ENCODE peak calls at places on chromosomes 2 and 18, in six cellular contexts. K, B, C, L, I and N are unnamed samples. For H3K27me3, the result is how much of the 10 kb centered on the place peaks cover.

GRCh38 chr2:43424262-43425207 is 171.3 kb downstream of the THADA start:
- DNase-seq in K (no peak), B (no peak), C (no peak), L (no peak), I (no peak), N (no peak)

GRCh38 chr18:45071959-45072358 is 391.3 kb downstream of the SETBP1 start:
- DNase-seq in K (no peak), B (no peak), C (no peak), L (no peak), I (no peak), N (no peak)

GRCh38 chr2:24870440-24870839 is 49.6 kb downstream of the ADCY3 start:
- DNase-seq in K (no peak), B (no peak), C (no peak), L (no peak), I (no peak), N (no peak)

GRCh38 chr2:145027073-145027459 is 507.1 kb upstream of the ZEB2 start:
- DNase-seq in K (no peak), B (no peak), C (no peak), L (no peak), I (no peak), N (peak)

GRCh38 chr2:233938676-233939370 is 21.6 kb downstream of the TRPM8 start:
- DNase-seq in K (peak), B (no peak), C (no peak), L (no peak), I (no peak), N (no peak)

GRCh38 chr2:30305235-30305634 is 73.9 kb downstream of the LBH start:
- DNase-seq in K (no peak), B (no peak), C (no peak), L (no peak), I (no peak), N (no peak)

GRCh38 chr18:45378933-45379332 is 236.3 kb upstream of the SLC14A2 start:
- DNase-seq in K (no peak), B (no peak), C (no peak), L (no peak), I (no peak), N (no peak)

GRCh38 chr2:99836670-99837069 is 305.7 kb downstream of the AFF3 start:
- DNase-seq in K (peak), B (no peak), C (no peak), L (no peak), I (no peak), N (no peak)

GRCh38 chr2:215460682-215461081 is 24.8 kb upstream of the FN1 start:
- DNase-seq in K (no peak), B (no peak), C (no peak), L (no peak), I (no peak), N (no peak)

GRCh38 chr18:25279133-25279532 is 72.8 kb downstream of the ZNF521 start:
- DNase-seq in K (no peak), B (no peak), C (no peak), L (no peak), I (no peak), N (no peak)

GRCh38 chr18:33781429-33781828 is 203.4 kb downstream of the ASXL3 start:
- DNase-seq in K (no peak), B (no peak), C (no peak), L (no peak), I (no peak), N (peak)

GRCh38 chr18:8084160-8084559 is 517.0 kb downstream of the PTPRM start:
- DNase-seq in K (peak), B (peak), C (no peak), L (no peak), I (no peak), N (no peak)

GRCh38 chr2:27572998-27573429 is 9.8 kb upstream of the ZNF512 start:
- DNase-seq in K (no peak), B (no peak), C (no peak), L (no peak), I (no peak), N (no peak)

GRCh38 chr2:72834561-72834960 is 8.7 kb upstream of the EXOC6B start:
- DNase-seq in K (no peak), B (no peak), C (no peak), L (no peak), I (no peak), N (no peak)

DNA sequence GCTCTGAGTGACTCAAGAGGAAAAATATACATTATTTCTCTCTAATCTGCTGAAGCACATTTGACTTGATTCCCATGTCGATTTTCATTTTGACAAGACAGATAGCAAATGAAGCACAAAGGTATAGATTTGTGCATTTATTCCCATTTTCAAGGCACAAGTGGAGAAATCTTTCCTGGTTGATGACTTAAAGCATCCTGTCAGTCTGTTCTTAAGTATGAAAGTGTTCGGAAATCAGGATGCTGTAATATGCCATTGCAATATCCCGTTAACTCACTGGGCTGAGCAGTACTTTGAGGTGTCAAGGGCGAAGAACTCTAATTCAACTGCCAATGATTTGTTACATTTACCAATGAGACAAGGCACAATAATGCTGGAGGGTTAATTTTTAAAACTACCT is 185.2 kb upstream of the LRP1B start:
- DNase-seq in K (no peak), B (no peak), C (no peak), L (no peak), I (no peak), N (no peak)
- TF ChIP-seq POLR2AphosphoS5 in K (no peak), B (no peak), C (no peak), L (no peak), I (no peak), N (no peak)

DNA sequence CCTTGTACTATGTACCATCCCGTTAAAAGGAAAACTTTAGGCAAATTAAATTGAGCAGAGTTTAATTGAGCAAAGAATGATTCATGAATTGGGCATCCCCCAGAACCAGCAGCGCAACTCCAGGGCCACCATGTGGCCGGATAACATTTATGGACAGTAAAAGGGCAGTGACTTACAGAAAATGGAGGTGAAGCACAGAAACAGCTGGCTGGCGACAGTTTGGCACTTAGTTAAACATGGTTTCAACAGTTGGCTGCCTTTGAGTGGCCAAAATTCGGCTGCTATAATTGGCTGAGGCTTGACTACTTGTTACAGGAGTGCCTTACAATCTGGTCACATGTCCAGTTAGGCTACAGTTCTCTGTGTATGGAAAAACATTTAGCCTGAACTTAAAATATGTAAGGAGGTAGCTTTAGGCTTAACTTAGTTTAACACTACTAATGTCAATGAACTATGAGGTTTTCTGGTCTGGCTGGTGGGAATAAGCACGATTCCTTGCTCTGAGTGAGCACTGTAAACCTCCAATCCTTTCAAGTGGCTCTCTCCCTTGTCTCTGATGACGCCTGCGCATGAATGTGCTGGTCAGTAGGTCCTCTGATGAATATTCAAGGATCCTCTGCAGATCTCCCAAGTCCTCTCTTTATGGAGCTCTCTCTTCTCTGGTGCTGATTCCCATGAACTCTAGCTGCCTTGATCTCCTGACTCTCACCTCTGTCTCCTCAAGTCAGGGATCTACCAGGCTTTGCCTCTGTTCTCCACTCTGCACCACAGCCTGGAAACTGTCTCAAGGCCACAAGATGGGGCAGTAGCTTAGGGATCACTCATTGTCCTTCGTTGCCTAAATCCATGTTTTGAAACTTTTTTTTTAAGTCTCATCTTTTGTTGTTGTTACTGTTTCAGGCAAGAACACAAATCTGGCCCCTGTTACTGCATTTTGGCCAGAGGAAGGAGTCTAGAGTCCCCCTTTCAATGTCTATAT is 24.4 kb upstream of the RAB31 start:
- DNase-seq in K (no peak), B (peak), C (no peak), L (no peak), I (no peak), N (no peak)
- H3K4me3 ChIP-seq in K (no peak), B (no peak), C (no peak), L (no peak), I (no peak), N (no peak)

GRCh38 chr2:63050186-63050915 is at the start of gene OTX1:
- DNase-seq in K (peak), B (peak), C (peak), L (no peak), I (peak), N (peak)

GRCh38 chr2:63049291-63050185 is 1.1 kb upstream of the OTX1 start:
- DNase-seq in K (peak), B (no peak), C (no peak), L (no peak), I (no peak), N (no peak)

GRCh38 chr2:63047193-63047533 is 3.5 kb upstream of the OTX1 start:
- DNase-seq in K (peak), B (no peak), C (no peak), L (no peak), I (no peak), N (no peak)

GRCh38 chr2:63047534-63048281 is 2.9 kb upstream of the OTX1 start:
- DNase-seq in K (peak), B (no peak), C (no peak), L (peak), I (peak), N (no peak)

GRCh38 chr2:63048367-63049171 is 2.1 kb upstream of the OTX1 start:
- DNase-seq in K (peak), B (no peak), C (no peak), L (no peak), I (no peak), N (no peak)
- H3K27me3 ChIP-seq in K (under half), B (under half), C (under half), L (half or more), I (half or more), N (under half)

GRCh38 chr2:29013046-29013780 is 32.1 kb downstream of the TOGARAM2 start:
- DNase-seq in K (no peak), B (no peak), C (no peak), L (no peak), I (no peak), N (no peak)

GRCh38 chr2:29014331-29014730 is 33.2 kb downstream of the TOGARAM2 start:
- DNase-seq in K (no peak), B (no peak), C (no peak), L (no peak), I (no peak), N (no peak)

GRCh38 chr2:29015701-29016470 is 34.8 kb downstream of the TOGARAM2 start:
- DNase-seq in K (no peak), B (no peak), C (no peak), L (no peak), I (no peak), N (no peak)

GRCh38 chr2:29016500-29016899 is 35.4 kb downstream of the TOGARAM2 start:
- DNase-seq in K (no peak), B (no peak), C (no peak), L (no peak), I (no peak), N (no peak)

DNA sequence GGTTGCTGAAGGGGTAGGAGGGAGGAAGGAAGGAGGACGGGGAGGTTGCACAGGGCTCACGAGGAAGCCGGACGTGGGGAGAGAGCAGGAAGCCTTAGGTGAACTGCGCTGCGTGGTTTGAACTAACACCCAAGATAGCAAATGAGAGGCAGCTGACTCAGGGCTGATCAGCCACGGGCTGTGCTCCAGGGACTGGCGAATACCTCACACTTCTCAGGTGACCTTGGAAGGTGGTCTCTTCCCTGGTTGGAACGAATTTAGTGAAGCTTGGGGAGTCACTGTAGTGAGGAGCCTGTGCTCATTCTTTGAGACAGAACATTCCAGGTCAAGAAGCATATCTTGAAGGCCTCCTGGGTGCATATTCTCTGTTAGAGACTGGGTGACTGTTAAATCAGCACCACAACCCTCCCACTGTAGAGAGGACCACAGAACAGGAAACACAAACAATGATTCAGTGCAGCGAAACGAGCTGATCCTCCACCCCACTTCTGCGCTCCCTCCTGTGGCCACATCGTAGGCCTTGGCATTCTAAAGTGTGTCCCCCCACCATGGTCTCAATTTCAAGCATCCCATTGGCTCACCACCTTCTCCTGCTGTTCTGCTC is 33.8 kb downstream of the TOGARAM2 start:
- DNase-seq in K (no peak), B (no peak), C (no peak), L (no peak), I (peak), N (no peak)
- TF ChIP-seq POLR2AphosphoS5 in K (no peak), B (no peak), C (no peak), L (no peak), I (no peak), N (no peak)